ENCODE peak calls at places on chromosome 1, in six cellular contexts. One of them, this sample, is unnamed.

GRCh38 chr1:98674075-98674781 is 12.7 kb downstream of the SNX7 start:
- DNase-seq in tibial artery: no peak
- DNase-seq in Peyer's patch: no peak
- DNase-seq in foreskin fibroblast: peak; percentile 55
- DNase-seq in GM13977: no peak
- DNase-seq in B cell: no peak
- DNase-seq in this sample: no peak

GRCh38 chr1:108646661-108647269 is 14.1 kb downstream of the HENMT1 start:
- DNase-seq in B cell: peak; percentile 41
- DNase-seq in GM13977: no peak
- DNase-seq in tibial artery: peak; percentile 80
- DNase-seq in foreskin fibroblast: peak; percentile 86
- DNase-seq in Peyer's patch: peak; percentile 81
- DNase-seq in this sample: no peak

GRCh38 chr1:109626682-109627408 is 7.2 kb downstream of the AMPD2 start:
- DNase-seq in foreskin fibroblast: no peak
- DNase-seq in B cell: no peak
- DNase-seq in Peyer's patch: no peak
- DNase-seq in tibial artery: peak; percentile 60
- DNase-seq in GM13977: no peak
- DNase-seq in this sample: no peak

GRCh38 chr1:177706977-177707376 is 262.9 kb downstream of the SEC16B start:
- DNase-seq in foreskin fibroblast: no peak
- DNase-seq in tibial artery: no peak
- DNase-seq in Peyer's patch: no peak
- DNase-seq in B cell: no peak
- DNase-seq in GM13977: no peak
- DNase-seq in this sample: no peak

GRCh38 chr1:224081604-224082003 is 32.3 kb upstream of the FBXO28 start:
- DNase-seq in tibial artery: no peak
- DNase-seq in foreskin fibroblast: no peak
- DNase-seq in Peyer's patch: no peak
- DNase-seq in B cell: no peak
- DNase-seq in GM13977: no peak
- DNase-seq in this sample: no peak

GRCh38 chr1:25099343-25099951 is 132.9 kb downstream of the SYF2 start:
- DNase-seq in GM13977: no peak
- DNase-seq in Peyer's patch: no peak
- DNase-seq in tibial artery: no peak
- DNase-seq in B cell: no peak
- DNase-seq in foreskin fibroblast: no peak
- DNase-seq in this sample: no peak

GRCh38 chr1:53438427-53439336 is 20.5 kb upstream of the DMRTB1 start:
- DNase-seq in B cell: no peak
- DNase-seq in tibial artery: no peak
- DNase-seq in GM13977: no peak
- DNase-seq in Peyer's patch: no peak
- DNase-seq in foreskin fibroblast: no peak
- DNase-seq in this sample: no peak

GRCh38 chr1:235239821-235240220 is 78.8 kb upstream of the RBM34 start:
- DNase-seq in Peyer's patch: no peak
- DNase-seq in B cell: no peak
- DNase-seq in tibial artery: no peak
- DNase-seq in foreskin fibroblast: no peak
- DNase-seq in GM13977: no peak
- DNase-seq in this sample: no peak

GRCh38 chr1:28509705-28510349 is 4.0 kb downstream of the RCC1 start:
- DNase-seq in Peyer's patch: no peak
- DNase-seq in foreskin fibroblast: peak; percentile 41
- DNase-seq in tibial artery: no peak
- DNase-seq in B cell: no peak
- DNase-seq in GM13977: no peak
- DNase-seq in this sample: no peak

GRCh38 chr1:147169840-147170674 is 2.2 kb downstream of the PRKAB2 start:
- DNase-seq in GM13977: no peak
- DNase-seq in tibial artery: no peak
- DNase-seq in foreskin fibroblast: no peak
- DNase-seq in B cell: no peak
- DNase-seq in Peyer's patch: no peak
- DNase-seq in this sample: no peak

GRCh38 chr1:110636149-110636935 is 30.2 kb upstream of the KCNA2 start:
- DNase-seq in GM13977: no peak
- DNase-seq in tibial artery: no peak
- DNase-seq in B cell: no peak
- DNase-seq in Peyer's patch: no peak
- DNase-seq in foreskin fibroblast: no peak
- DNase-seq in this sample: no peak

GRCh38 chr1:201175820-201176500 is 14.7 kb upstream of the IGFN1 start:
- DNase-seq in B cell: no peak
- DNase-seq in GM13977: no peak
- DNase-seq in Peyer's patch: no peak
- DNase-seq in foreskin fibroblast: no peak
- DNase-seq in tibial artery: no peak
- DNase-seq in this sample: no peak

DNA sequence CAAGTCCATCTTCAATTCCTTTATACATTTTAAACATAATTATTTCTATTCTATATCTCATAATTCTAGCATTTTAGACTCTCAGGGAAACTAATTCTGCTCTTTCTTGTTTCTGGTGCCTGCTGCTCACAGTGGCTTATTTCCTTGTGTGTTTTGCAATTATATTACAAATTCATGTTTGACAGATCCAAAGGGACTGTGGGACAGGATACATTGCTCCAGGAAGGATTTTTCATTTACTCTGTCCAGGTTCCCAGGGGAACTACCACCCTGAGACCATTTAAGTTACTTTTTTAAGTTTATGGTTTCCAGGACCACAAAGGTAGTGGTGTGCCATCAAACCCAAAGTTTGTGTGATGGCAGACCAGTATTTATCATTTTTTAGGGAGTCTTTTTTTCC is 6.6 kb downstream of the TTC39A start:
- DNase-seq in Peyer's patch: no peak
- DNase-seq in GM13977: no peak
- DNase-seq in foreskin fibroblast: no peak
- DNase-seq in tibial artery: no peak
- DNase-seq in B cell: no peak
- DNase-seq in this sample: no peak
- TF ChIP-seq CTCF in Peyer's patch: no peak
- TF ChIP-seq CTCF in GM13977: no peak
- TF ChIP-seq CTCF in foreskin fibroblast: no peak
- TF ChIP-seq CTCF in tibial artery: no peak
- TF ChIP-seq CTCF in B cell: no peak
- TF ChIP-seq CTCF in this sample: no peak

GRCh38 chr1:117122297-117123025 is 912 bp upstream of the TRIM45 start:
- DNase-seq in Peyer's patch: no peak
- DNase-seq in tibial artery: no peak
- DNase-seq in B cell: no peak
- DNase-seq in GM13977: no peak
- DNase-seq in foreskin fibroblast: no peak
- DNase-seq in this sample: no peak
- TF ChIP-seq CTCF in Peyer's patch: no peak
- TF ChIP-seq CTCF in tibial artery: no peak
- TF ChIP-seq CTCF in B cell: peak; percentile 4
- TF ChIP-seq CTCF in GM13977: no peak
- TF ChIP-seq CTCF in foreskin fibroblast: no peak
- TF ChIP-seq CTCF in this sample: no peak

DNA sequence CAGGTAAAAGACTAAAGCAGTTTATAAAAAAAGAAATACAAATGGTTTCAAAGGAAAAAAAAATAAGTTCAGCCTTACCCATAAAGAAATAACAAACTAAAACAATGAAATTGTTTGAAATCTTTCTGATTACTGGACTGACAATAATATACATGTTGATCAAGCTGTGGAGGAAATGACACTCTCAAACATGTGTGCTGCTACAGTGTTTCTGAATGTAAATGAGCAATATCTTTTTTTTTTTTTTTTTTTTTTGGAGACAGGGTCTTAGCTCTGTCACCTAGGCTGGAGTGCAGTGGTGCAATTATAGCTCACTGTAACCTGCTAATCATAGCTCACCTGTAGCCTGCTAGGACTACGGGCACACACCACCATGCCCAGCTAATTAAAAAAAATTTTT is 6.5 kb downstream of the EPS15 start:
- DNase-seq in GM13977: no peak
- DNase-seq in foreskin fibroblast: no peak
- DNase-seq in tibial artery: no peak
- DNase-seq in Peyer's patch: no peak
- DNase-seq in B cell: no peak
- DNase-seq in this sample: no peak
- TF ChIP-seq CTCF in GM13977: no peak
- TF ChIP-seq CTCF in foreskin fibroblast: no peak
- TF ChIP-seq CTCF in tibial artery: no peak
- TF ChIP-seq CTCF in Peyer's patch: no peak
- TF ChIP-seq CTCF in B cell: no peak
- TF ChIP-seq CTCF in this sample: no peak

GRCh38 chr1:205109711-205110110 is 12.1 kb downstream of the RBBP5 start:
- DNase-seq in B cell: no peak
- DNase-seq in foreskin fibroblast: no peak
- DNase-seq in tibial artery: no peak
- DNase-seq in Peyer's patch: no peak
- DNase-seq in GM13977: no peak
- DNase-seq in this sample: no peak
- TF ChIP-seq CTCF in B cell: no peak
- TF ChIP-seq CTCF in foreskin fibroblast: no peak
- TF ChIP-seq CTCF in tibial artery: no peak
- TF ChIP-seq CTCF in Peyer's patch: no peak
- TF ChIP-seq CTCF in GM13977: no peak
- TF ChIP-seq CTCF in this sample: no peak

GRCh38 chr1:155094622-155094948 is 15.9 kb downstream of the EFNA3 start:
- DNase-seq in Peyer's patch: no peak
- DNase-seq in tibial artery: no peak
- DNase-seq in foreskin fibroblast: no peak
- DNase-seq in GM13977: no peak
- DNase-seq in B cell: no peak
- DNase-seq in this sample: no peak
- TF ChIP-seq CTCF in Peyer's patch: no peak
- TF ChIP-seq CTCF in tibial artery: no peak
- TF ChIP-seq CTCF in foreskin fibroblast: no peak
- TF ChIP-seq CTCF in GM13977: no peak
- TF ChIP-seq CTCF in B cell: no peak
- TF ChIP-seq CTCF in this sample: no peak

DNA sequence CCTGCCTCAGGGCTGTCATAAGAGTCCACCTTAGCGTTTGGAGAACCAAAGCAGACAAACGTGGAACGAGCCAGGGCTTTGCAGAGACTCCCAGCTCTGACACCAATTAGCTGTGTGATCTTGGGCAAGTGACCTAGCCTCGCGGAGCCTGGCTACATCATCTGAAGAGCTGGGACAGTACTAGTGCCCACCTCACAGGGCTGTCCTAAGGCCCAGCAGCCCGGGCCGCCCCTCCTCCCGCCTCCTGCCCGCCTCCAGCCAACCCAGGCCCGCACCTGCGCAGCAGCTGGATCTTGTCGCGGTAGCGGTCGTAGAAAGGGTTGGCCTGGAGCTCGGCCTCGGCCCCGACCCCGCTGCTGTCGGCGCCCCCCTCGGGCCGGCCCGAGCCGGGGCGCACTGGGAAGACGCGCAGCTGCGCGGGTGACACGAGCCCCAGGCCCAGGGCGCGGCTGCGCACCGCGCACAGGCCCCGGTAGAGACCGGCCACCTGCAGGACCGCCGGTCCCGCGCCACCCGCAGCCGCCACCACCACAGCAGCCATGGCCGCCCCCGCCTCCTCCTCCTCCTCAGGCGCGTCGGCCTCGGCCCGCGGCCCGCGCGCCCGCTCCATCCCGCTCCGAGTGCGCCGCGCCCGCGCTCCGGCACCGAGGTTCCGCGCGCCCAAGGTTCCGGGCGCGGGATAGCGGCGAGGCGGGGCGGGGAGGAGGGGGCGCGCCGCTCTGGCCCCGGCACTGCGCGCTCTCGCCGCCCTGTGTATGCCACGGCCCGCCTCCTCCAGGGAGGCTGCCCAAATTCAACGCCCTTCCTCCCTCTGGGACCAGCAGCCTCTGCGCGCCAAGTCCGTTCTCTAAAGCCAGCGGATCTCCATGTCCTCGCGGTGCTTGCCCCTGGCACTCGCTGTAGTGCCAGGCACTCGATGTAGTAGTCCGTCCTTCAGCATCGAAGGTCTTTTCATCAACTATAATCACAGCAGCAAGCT is at the start of gene ATPAF1:
- DNase-seq in foreskin fibroblast: peak; percentile 93
- DNase-seq in tibial artery: peak; percentile 90
- DNase-seq in Peyer's patch: peak; percentile 76
- DNase-seq in B cell: peak; percentile 57
- DNase-seq in GM13977: peak; percentile 86
- DNase-seq in this sample: peak; percentile 85
- TF ChIP-seq CTCF in foreskin fibroblast: no peak
- TF ChIP-seq CTCF in tibial artery: no peak
- TF ChIP-seq CTCF in Peyer's patch: no peak
- TF ChIP-seq CTCF in B cell: no peak
- TF ChIP-seq CTCF in GM13977: peak; percentile 10
- TF ChIP-seq CTCF in this sample: no peak

GRCh38 chr1:82517586-82517985 is 716.9 kb downstream of the ADGRL2 start:
- DNase-seq in B cell: no peak
- DNase-seq in GM13977: no peak
- DNase-seq in tibial artery: peak; percentile 67
- DNase-seq in foreskin fibroblast: peak; percentile 31
- DNase-seq in Peyer's patch: no peak
- DNase-seq in this sample: no peak
- TF ChIP-seq CTCF in B cell: no peak
- TF ChIP-seq CTCF in GM13977: no peak
- TF ChIP-seq CTCF in tibial artery: no peak
- TF ChIP-seq CTCF in foreskin fibroblast: no peak
- TF ChIP-seq CTCF in Peyer's patch: no peak
- TF ChIP-seq CTCF in this sample: no peak

GRCh38 chr1:20329793-20330542 is 39.3 kb downstream of the VWA5B1 start:
- DNase-seq in foreskin fibroblast: no peak
- DNase-seq in Peyer's patch: no peak
- DNase-seq in GM13977: no peak
- DNase-seq in tibial artery: no peak
- DNase-seq in B cell: no peak
- DNase-seq in this sample: no peak
- TF ChIP-seq CTCF in foreskin fibroblast: peak; percentile 16
- TF ChIP-seq CTCF in Peyer's patch: peak; percentile 5
- TF ChIP-seq CTCF in GM13977: peak; percentile 30
- TF ChIP-seq CTCF in tibial artery: no peak
- TF ChIP-seq CTCF in B cell: no peak
- TF ChIP-seq CTCF in this sample: no peak

This sample was measured in GM10248.